ENCODE peak calls at places on chromosomes 11 and 22, in eight cellular contexts. U, Z, C, M, I, Y, A and H are unnamed samples.

GRCh38 chr11:30499940-30500339 is 86.2 kb downstream of the MPPED2 start:
- DNase-seq in U (no peak), C (no peak), I (no peak), Y (no peak), M (no peak), Z (no peak), A (no peak), H (no peak)

GRCh38 chr11:8282621-8283509 is 19.2 kb upstream of the LMO1 start:
- DNase-seq in A (no peak), I (no peak), M (peak), Y (no peak), C (no peak), U (no peak), Z (no peak), H (peak)

GRCh38 chr11:83537131-83537610 is 251.0 kb upstream of the CCDC90B start:
- DNase-seq in Y (no peak), I (no peak), M (no peak), C (no peak), U (no peak), Z (no peak), A (no peak), H (no peak)

GRCh38 chr11:12066799-12067508 is 43.4 kb upstream of the MICAL2 start:
- DNase-seq in M (no peak), Y (peak), I (peak), A (peak), U (peak), Z (no peak), C (peak), H (no peak)

GRCh38 chr22:24455039-24455438 is 27.6 kb downstream of the ADORA2A start:
- DNase-seq in Y (no peak), I (no peak), Z (no peak), A (no peak), U (no peak), M (no peak), C (no peak), H (no peak)

GRCh38 chr11:7196396-7197146 is 55.1 kb upstream of the SYT9 start:
- DNase-seq in C (no peak), A (no peak), Z (no peak), Y (no peak), I (no peak), U (no peak), M (no peak), H (no peak)

GRCh38 chr11:7436657-7437056 is 48.6 kb upstream of the OLFML1 start:
- DNase-seq in I (peak), M (no peak), A (no peak), U (no peak), C (no peak), Z (no peak), Y (no peak), H (no peak)

GRCh38 chr11:64757549-64758329 is 2.0 kb downstream of the PYGM start:
- DNase-seq in I (peak), Y (no peak), M (no peak), Z (no peak), A (no peak), C (no peak), U (no peak), H (no peak)

GRCh38 chr11:12135185-12135584 is 24.8 kb downstream of the MICAL2 start:
- DNase-seq in A (no peak), C (no peak), M (no peak), Z (no peak), Y (no peak), U (no peak), I (no peak), H (no peak)